ENCODE peak calls at places on chromosomes 6 and 20, in four cellular contexts. One of them, this sample, is unnamed.

GRCh38 chr6:118724211-118724610 is 72.8 kb upstream of the CEP85L start:
- DNase-seq in colonic mucosa: no peak
- DNase-seq in heart left ventricle: no peak
- DNase-seq in uterus: no peak
- DNase-seq in this sample: no peak

GRCh38 chr6:36700812-36701211 is 3.2 kb downstream of the RAB44 start:
- DNase-seq in uterus: no peak
- DNase-seq in heart left ventricle: no peak
- DNase-seq in colonic mucosa: no peak
- DNase-seq in this sample: no peak

GRCh38 chr6:167907837-167908681 is 81.3 kb downstream of the AFDN start:
- DNase-seq in uterus: no peak
- DNase-seq in colonic mucosa: peak
- DNase-seq in heart left ventricle: no peak
- DNase-seq in this sample: no peak

GRCh38 chr6:122746708-122747107 is 32.8 kb upstream of the FABP7 start:
- DNase-seq in heart left ventricle: no peak
- DNase-seq in uterus: no peak
- DNase-seq in colonic mucosa: no peak
- DNase-seq in this sample: no peak

GRCh38 chr6:46407785-46408530 is 83.3 kb downstream of the RCAN2 start:
- DNase-seq in uterus: no peak
- DNase-seq in heart left ventricle: no peak
- DNase-seq in colonic mucosa: no peak
- DNase-seq in this sample: no peak

GRCh38 chr6:72464791-72465691 is 156.8 kb upstream of the KCNQ5 start:
- DNase-seq in heart left ventricle: no peak
- DNase-seq in uterus: no peak
- DNase-seq in colonic mucosa: no peak
- DNase-seq in this sample: peak

GRCh38 chr6:128422871-128423270 is 97.5 kb downstream of the PTPRK start:
- DNase-seq in uterus: no peak
- DNase-seq in heart left ventricle: no peak
- DNase-seq in colonic mucosa: no peak
- DNase-seq in this sample: no peak

GRCh38 chr6:111993342-111993741 is 60.6 kb upstream of the CCN6 start:
- DNase-seq in uterus: no peak
- DNase-seq in colonic mucosa: no peak
- DNase-seq in heart left ventricle: no peak
- DNase-seq in this sample: no peak

GRCh38 chr6:106082735-106083398 is 3.3 kb upstream of the PRDM1 start:
- DNase-seq in uterus: no peak
- DNase-seq in heart left ventricle: no peak
- DNase-seq in colonic mucosa: no peak
- DNase-seq in this sample: no peak

DNA sequence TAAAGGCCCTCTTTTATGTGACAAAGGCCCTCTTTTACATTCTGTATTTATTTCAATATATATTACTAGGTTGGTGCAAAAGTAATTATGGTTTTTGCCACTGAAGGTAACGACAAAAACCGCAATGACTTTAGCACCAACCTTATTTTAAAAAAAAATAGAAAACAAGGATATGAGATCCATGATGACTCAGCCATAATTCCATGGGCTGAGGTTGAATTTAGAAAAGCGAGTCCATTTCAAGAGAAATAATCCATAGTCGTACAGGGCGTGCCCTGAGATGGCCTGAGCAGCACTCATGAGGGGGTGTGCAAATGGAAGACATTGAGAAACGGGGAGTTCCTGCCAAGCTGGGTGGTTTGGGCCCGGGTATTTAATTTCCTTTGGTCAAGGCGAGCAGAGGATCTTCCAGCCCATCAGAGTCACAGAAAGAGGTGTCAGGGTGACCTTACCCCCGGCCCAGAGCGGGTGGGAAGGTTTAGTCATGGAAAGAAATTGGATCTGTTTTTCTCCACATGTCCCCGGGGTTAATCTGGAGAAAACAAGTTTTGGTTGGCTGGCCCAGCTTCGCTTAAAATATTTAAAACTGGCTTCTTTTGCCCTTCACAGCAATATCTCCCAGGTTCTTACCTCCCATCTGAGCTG is 255.7 kb downstream of the PREX1 start:
- DNase-seq in colonic mucosa: no peak
- DNase-seq in uterus: peak
- DNase-seq in heart left ventricle: no peak
- DNase-seq in this sample: no peak
- H3K4me3 ChIP-seq in colonic mucosa: no peak
- H3K4me3 ChIP-seq in uterus: no peak
- H3K4me3 ChIP-seq in heart left ventricle: no peak
- H3K4me3 ChIP-seq in this sample: no peak

GRCh38 chr20:45917790-45918141 is 5.8 kb upstream of the PLTP start:
- DNase-seq in heart left ventricle: peak
- DNase-seq in uterus: peak
- DNase-seq in colonic mucosa: no peak
- DNase-seq in this sample: no peak
- TF ChIP-seq CTCF in heart left ventricle: no peak
- TF ChIP-seq CTCF in uterus: no peak
- TF ChIP-seq CTCF in colonic mucosa: no peak
- TF ChIP-seq CTCF in this sample: no peak

DNA sequence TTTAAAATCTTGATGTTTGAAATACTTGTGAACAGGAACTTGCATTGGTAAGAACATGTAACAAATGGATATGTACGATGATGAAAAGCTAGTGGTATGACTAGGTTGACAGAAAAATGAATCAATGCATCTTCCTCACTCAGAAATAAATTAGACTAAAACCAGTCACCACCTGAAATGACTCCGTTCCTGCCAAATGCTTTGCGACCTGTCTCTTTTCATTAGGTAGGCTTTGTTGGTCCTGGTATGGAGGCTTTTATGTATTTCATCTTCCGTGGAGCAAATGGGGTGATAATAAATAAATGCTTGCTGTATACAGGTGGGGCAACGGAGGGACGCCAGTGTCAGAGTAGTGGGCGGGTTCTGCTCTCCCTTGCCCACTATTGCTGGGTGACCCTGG is 17.1 kb upstream of the ULBP3 start:
- DNase-seq in colonic mucosa: no peak
- DNase-seq in heart left ventricle: no peak
- DNase-seq in uterus: no peak
- DNase-seq in this sample: no peak
- H3K4me3 ChIP-seq in colonic mucosa: no peak
- H3K4me3 ChIP-seq in heart left ventricle: no peak
- H3K4me3 ChIP-seq in uterus: no peak
- H3K4me3 ChIP-seq in this sample: no peak

GRCh38 chr20:63620991-63621390 is 5.9 kb downstream of the GMEB2 start:
- DNase-seq in uterus: no peak
- DNase-seq in heart left ventricle: no peak
- DNase-seq in colonic mucosa: no peak
- DNase-seq in this sample: no peak
- TF ChIP-seq CTCF in uterus: no peak
- TF ChIP-seq CTCF in heart left ventricle: no peak
- TF ChIP-seq CTCF in colonic mucosa: no peak
- TF ChIP-seq CTCF in this sample: no peak

DNA sequence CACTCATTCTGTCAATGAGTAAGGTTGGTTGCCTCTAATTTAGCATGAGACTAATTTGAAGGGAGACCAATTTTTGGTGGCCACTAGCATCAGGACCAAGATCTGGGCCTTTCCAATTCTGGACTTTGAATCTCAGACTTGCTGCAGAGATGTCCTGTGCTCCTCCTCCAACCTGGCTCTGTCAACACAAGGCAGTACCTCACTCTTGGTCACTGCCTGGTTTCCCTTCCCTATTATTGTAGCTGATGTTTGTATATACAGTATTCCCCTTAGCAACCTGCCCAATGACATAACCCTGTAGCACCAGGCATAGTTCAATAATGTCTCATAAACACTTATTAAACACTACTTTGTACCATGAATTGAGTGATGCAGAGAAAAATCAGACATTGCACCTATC is 50.4 kb downstream of the UNC5CL start:
- DNase-seq in colonic mucosa: no peak
- DNase-seq in heart left ventricle: no peak
- DNase-seq in uterus: no peak
- DNase-seq in this sample: no peak
- H3K4me3 ChIP-seq in colonic mucosa: no peak
- H3K4me3 ChIP-seq in heart left ventricle: no peak
- H3K4me3 ChIP-seq in uterus: no peak
- H3K4me3 ChIP-seq in this sample: no peak

GRCh38 chr6:137697267-137697938 is 169.7 kb upstream of the TNFAIP3 start:
- DNase-seq in uterus: no peak
- DNase-seq in colonic mucosa: peak
- DNase-seq in heart left ventricle: peak
- DNase-seq in this sample: peak
- TF ChIP-seq CTCF in uterus: no peak
- TF ChIP-seq CTCF in colonic mucosa: no peak
- TF ChIP-seq CTCF in heart left ventricle: no peak
- TF ChIP-seq CTCF in this sample: no peak